ENCODE peak calls at places on chromosomes 12 and 14, in four cellular contexts. Q is psoas muscle, X is A549, O is H1. B is an unnamed sample.

GRCh38 chr14:59301354-59301753 is 112.9 kb downstream of the DAAM1 start:
- DNase-seq in O (no peak), Q (no peak), X (no peak), B (no peak)

GRCh38 chr14:49173765-49174373 is 412.3 kb downstream of the RPS29 start:
- DNase-seq in Q (no peak), O (peak; percentile 84), X (peak; percentile 33), B (peak; percentile 74)

GRCh38 chr14:105739331-105740102 is 213.1 kb downstream of the TMEM121 start:
- DNase-seq in Q (peak; percentile 28), O (no peak), X (no peak), B (no peak)

GRCh38 chr14:48568252-48568651 is 892.8 kb upstream of the MDGA2 start:
- DNase-seq in Q (no peak), X (no peak), O (no peak), B (no peak)

GRCh38 chr12:113903381-113903863 is 62.7 kb downstream of the RBM19 start:
- DNase-seq in O (no peak), X (no peak), Q (no peak), B (no peak)

GRCh38 chr14:32319368-32320049 is 9.6 kb upstream of the AKAP6 start:
- DNase-seq in O (no peak), Q (no peak), X (no peak), B (no peak)

GRCh38 chr12:28536088-28536487 is 345.8 kb downstream of the CCDC91 start:
- DNase-seq in O (no peak), X (no peak), Q (no peak), B (no peak)

GRCh38 chr14:92551066-92551841 is 37.7 kb downstream of the RIN3 start:
- DNase-seq in X (no peak), O (no peak), Q (no peak), B (no peak)

GRCh38 chr14:65472189-65472588 is 59.7 kb downstream of the FUT8 start:
- DNase-seq in X (no peak), O (no peak), Q (no peak), B (no peak)

GRCh38 chr14:67618617-67619063 is 1.1 kb upstream of the ARG2 start:
- DNase-seq in O (no peak), Q (no peak), X (peak; percentile 67), B (no peak)

GRCh38 chr14:37623552-37623951 is 28.1 kb downstream of the TTC6 start:
- DNase-seq in Q (no peak), O (no peak), X (no peak), B (no peak)

GRCh38 chr12:59977779-59978178 is 381.9 kb downstream of the SLC16A7 start:
- DNase-seq in O (no peak), Q (no peak), X (no peak), B (no peak)

GRCh38 chr12:122866950-122867607 is 28.8 kb downstream of the VPS37B start:
- DNase-seq in Q (peak; percentile 74), X (no peak), O (no peak), B (no peak)

GRCh38 chr14:61342486-61342885 is 21.1 kb downstream of the PRKCH start:
- DNase-seq in O (no peak), Q (no peak), X (no peak), B (no peak)

GRCh38 chr12:52865090-52865944 is 16.5 kb upstream of the KRT78 start:
- DNase-seq in Q (peak; percentile 65), X (peak; percentile 94), O (peak; percentile 95), B (peak; percentile 82)

GRCh38 chr12:53948650-53949593 is 5.8 kb upstream of the HOXC12 start:
- DNase-seq in O (no peak), X (no peak), Q (no peak), B (no peak)

GRCh38 chr12:42854826-42855225 is 265.3 kb upstream of the PRICKLE1 start:
- DNase-seq in O (no peak), X (no peak), Q (no peak), B (no peak)

GRCh38 chr12:108468149-108468968 is 46.7 kb upstream of the FICD start:
- DNase-seq in O (no peak), Q (no peak), X (peak; percentile 27), B (no peak)

GRCh38 chr14:21192875-21193535 is 37.1 kb upstream of the OR5AU1 start:
- DNase-seq in X (no peak), O (no peak), Q (no peak), B (no peak)

GRCh38 chr14:71472281-71472960 is 459.8 kb upstream of the RGS6 start:
- DNase-seq in O (no peak), X (no peak), Q (no peak), B (no peak)

GRCh38 chr14:68873379-68873778 is 80.5 kb upstream of the ZFP36L1 start:
- DNase-seq in Q (no peak), X (no peak), O (no peak), B (no peak)

GRCh38 chr12:75360920-75361319 is 26.4 kb downstream of the GLIPR1L1 start:
- DNase-seq in X (no peak), Q (no peak), O (no peak), B (no peak)

GRCh38 chr14:61395115-61395725 is 73.8 kb downstream of the PRKCH start:
- DNase-seq in O (no peak), Q (peak; percentile 59), X (no peak), B (no peak)

GRCh38 chr14:52660325-52660724 is 35.0 kb downstream of the ERO1A start:
- DNase-seq in O (no peak), X (no peak), Q (no peak), B (no peak)

GRCh38 chr14:21191809-21192446 is 36.1 kb upstream of the OR5AU1 start:
- DNase-seq in O (peak; percentile 86), X (peak; percentile 30), Q (peak; percentile 81), B (peak; percentile 64)

GRCh38 chr12:54060975-54061778 is 7.5 kb downstream of the HOXC4 start:
- DNase-seq in X (no peak), O (no peak), Q (no peak), B (no peak)

GRCh38 chr12:70646850-70647249 is 9.6 kb upstream of the PTPRB start:
- DNase-seq in X (no peak), O (no peak), Q (no peak), B (no peak)

GRCh38 chr12:25971675-25972035 is 13.2 kb downstream of the RASSF8 start:
- DNase-seq in O (no peak), X (no peak), Q (no peak), B (no peak)

GRCh38 chr12:19005257-19005801 is 124.2 kb upstream of the PLEKHA5 start:
- DNase-seq in Q (no peak), X (no peak), O (no peak), B (no peak)

GRCh38 chr12:11580125-11580751 is 69.2 kb upstream of the ETV6 start:
- DNase-seq in O (no peak), Q (no peak), X (no peak), B (no peak)

GRCh38 chr14:51726166-51726899 is 74.6 kb downstream of the FRMD6 start:
- DNase-seq in X (no peak), Q (no peak), O (no peak), B (no peak)

GRCh38 chr14:49969961-49970360 is 77.1 kb downstream of the ARF6 start:
- DNase-seq in Q (no peak), X (no peak), O (no peak), B (no peak)

GRCh38 chr12:123085730-123086487 is 65.0 kb downstream of the PITPNM2 start:
- DNase-seq in Q (peak; percentile 84), X (peak; percentile 96), O (no peak), B (no peak)

GRCh38 chr12:113461666-113462065 is 10.0 kb downstream of the LHX5 start:
- DNase-seq in O (no peak), Q (no peak), X (peak; percentile 77), B (no peak)

GRCh38 chr12:91871751-91872150 is 273.9 kb downstream of the BTG1 start:
- DNase-seq in X (no peak), O (no peak), Q (no peak), B (no peak)

GRCh38 chr12:42426733-42427132 is 100.8 kb downstream of the PPHLN1 start:
- DNase-seq in Q (no peak), X (peak; percentile 21), O (no peak), B (peak; percentile 11)

GRCh38 chr14:57962293-57962996 is 96.6 kb upstream of the SLC35F4 start:
- DNase-seq in Q (no peak), O (peak; percentile 66), X (no peak), B (peak; percentile 67)

GRCh38 chr14:88198441-88198840 is 124.6 kb downstream of the KCNK10 start:
- DNase-seq in X (no peak), Q (no peak), O (no peak), B (no peak)

GRCh38 chr12:9143137-9143536 is 27.4 kb upstream of the A2M start:
- DNase-seq in O (no peak), Q (no peak), X (no peak), B (no peak)
- H3K9me3 ChIP-seq in O (peaks cover 19% of the 10 kb centered on the region), Q (peaks cover 8% of the 10 kb centered on the region), X (peaks cover 8% of the 10 kb centered on the region), B (no peaks in the 10 kb centered on the region)

DNA sequence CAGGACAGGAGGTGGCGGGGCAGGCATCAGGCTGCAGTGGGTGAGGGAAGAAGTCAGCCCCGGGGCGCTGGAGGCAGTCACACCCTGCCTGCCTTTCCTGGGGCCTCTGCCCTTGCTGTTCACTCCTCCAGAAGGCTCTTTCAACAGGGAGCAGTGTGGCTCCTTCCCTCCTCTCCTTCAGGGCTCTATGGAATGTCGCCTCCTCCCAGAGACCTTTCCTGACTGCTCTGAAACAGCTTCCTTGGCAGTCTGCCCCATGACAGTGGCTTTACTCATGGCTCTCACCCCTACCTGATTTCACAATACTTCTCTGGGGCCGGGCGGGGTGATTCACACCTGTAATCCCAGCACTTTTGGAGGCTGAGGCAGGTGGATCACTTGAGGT is 7.1 kb downstream of the RHOF start:
- DNase-seq in O (no peak), X (peak; percentile 76), Q (peak; percentile 82), B (no peak)
- H3K27ac ChIP-seq in O (no peak overlapping the region), X (peak overlapping the region; percentile 72), Q (peak overlapping the region; percentile 55), B (no peak overlapping the region)

GRCh38 chr12:63941879-63942278 is 97.4 kb downstream of the SRGAP1 start:
- DNase-seq in Q (no peak), O (no peak), X (no peak), B (no peak)

GRCh38 chr12:63944586-63945228 is 100.2 kb downstream of the SRGAP1 start:
- DNase-seq in O (no peak), X (no peak), Q (no peak), B (no peak)

GRCh38 chr12:63944036-63944579 is 99.6 kb downstream of the SRGAP1 start:
- DNase-seq in X (no peak), O (no peak), Q (no peak), B (no peak)

GRCh38 chr12:63940295-63940997 is 95.9 kb downstream of the SRGAP1 start:
- DNase-seq in X (no peak), O (no peak), Q (no peak), B (no peak)

GRCh38 chr12:63942464-63943241 is 98.2 kb downstream of the SRGAP1 start:
- DNase-seq in O (no peak), Q (no peak), X (no peak), B (no peak)
- H3K4me1 ChIP-seq in O (peaks cover 6% of the 10 kb centered on the region), Q (no peaks in the 10 kb centered on the region), X (peaks cover 17% of the 10 kb centered on the region), B (peaks cover 2% of the 10 kb centered on the region)

GRCh38 chr12:133073836-133074235 is 6.9 kb upstream of the ZNF140 start:
- DNase-seq in O (no peak), Q (no peak), X (no peak), B (no peak)
- H3K9me3 ChIP-seq in O (peaks cover 71% of the 10 kb centered on the region), Q (peaks cover 87% of the 10 kb centered on the region), X (peaks cover 89% of the 10 kb centered on the region), B (peaks cover 3% of the 10 kb centered on the region)

B was measured in iPS DF 6.9.